ENCODE peak calls at places on chromosomes 16 and 17, in five cellular contexts. C is K562, Q is upper lobe of left lung, A is HepG2, V is GM12878. M is an unnamed sample.
A peak's percentile ranks its signal among the peaks of the same experiment; 100 is the strongest.

GRCh38 chr17:81090361-81091133 is 55.6 kb downstream of the BAIAP2 start:
- ATAC-seq in C (peak; percentile 89), A (no peak), V (peak; percentile 14), Q (peak; percentile 73), M (peak; percentile 66)

GRCh38 chr17:50079334-50080095 is 15.6 kb upstream of the PDK2 start:
- ATAC-seq in Q (peak; percentile 25), C (peak; percentile 92), V (peak; percentile 77), A (peak; percentile 92), M (peak; percentile 56)

GRCh38 chr17:18205861-18206260 is 19.6 kb upstream of the LLGL1 start:
- ATAC-seq in A (no peak), C (no peak), Q (no peak), V (no peak), M (no peak)

GRCh38 chr17:34222732-34223486 is 32.2 kb upstream of the CCL2 start:
- ATAC-seq in Q (peak; percentile 47), A (no peak), C (no peak), V (no peak), M (peak; percentile 75)

GRCh38 chr17:73548620-73549311 is 95.5 kb downstream of the SDK2 start:
- ATAC-seq in A (no peak), C (no peak), V (no peak), Q (no peak), M (no peak)

GRCh38 chr16:4316732-4317461 is 1.0 kb downstream of the GLIS2 start:
- ATAC-seq in C (no peak), A (peak; percentile 21), Q (peak; percentile 20), V (no peak), M (peak; percentile 6)

GRCh38 chr16:67936124-67936875 is at the start of gene PSMB10:
- ATAC-seq in C (peak; percentile 15), V (peak; percentile 45), Q (peak; percentile 82), A (peak; percentile 10), M (peak; percentile 11)

GRCh38 chr17:36592316-36592710 is 634 bp downstream of the DHRS11 start:
- ATAC-seq in C (peak; percentile 7), V (peak; percentile 47), Q (peak; percentile 18), A (peak; percentile 57), M (no peak)

GRCh38 chr16:50196736-50197135 is 43.6 kb downstream of the TENT4B start:
- ATAC-seq in C (no peak), Q (no peak), V (peak; percentile 46), A (no peak), M (no peak)

GRCh38 chr16:48444574-48444973 is 59.4 kb upstream of the SIAH1 start:
- ATAC-seq in Q (peak; percentile 85), A (no peak), V (no peak), C (no peak), M (peak; percentile 80)

GRCh38 chr17:55726440-55726839 is 3.8 kb upstream of the TMEM100 start:
- ATAC-seq in V (no peak), C (no peak), A (no peak), Q (peak; percentile 67), M (peak; percentile 42)

GRCh38 chr16:31876955-31877828 is 3.6 kb downstream of the ZNF267 start:
- ATAC-seq in V (peak; percentile 62), C (no peak), A (peak; percentile 28), Q (peak; percentile 59), M (no peak)

GRCh38 chr16:52873997-52874500 is 178.6 kb downstream of the CHD9NB start:
- ATAC-seq in A (no peak), C (no peak), V (no peak), Q (no peak), M (no peak)

GRCh38 chr16:52872706-52873105 is 180.0 kb downstream of the CHD9NB start:
- ATAC-seq in C (no peak), Q (no peak), A (no peak), V (no peak), M (no peak)

GRCh38 chr16:52871481-52871880 is 181.2 kb downstream of the CHD9NB start:
- ATAC-seq in A (no peak), V (no peak), C (no peak), Q (no peak), M (no peak)

GRCh38 chr16:52869243-52869642 is 183.5 kb downstream of the CHD9NB start:
- ATAC-seq in C (no peak), V (no peak), Q (no peak), A (no peak), M (no peak)
- H3K4me3 ChIP-seq in C (no peak overlapping the region), V (no peak overlapping the region), Q (no peak overlapping the region), A (no peak overlapping the region), M (no peak overlapping the region)

GRCh38 chr16:86499889-86500707 is 10.2 kb upstream of the FOXF1 start:
- ATAC-seq in Q (no peak), A (no peak), C (no peak), V (no peak), M (no peak)
- H3K27me3 ChIP-seq in Q (no peaks in the 10 kb centered on the region), A (peaks cover 91% of the 10 kb centered on the region), C (peaks cover 79% of the 10 kb centered on the region), V (peaks cover 24% of the 10 kb centered on the region), M (peaks cover 71% of the 10 kb centered on the region)

DNA sequence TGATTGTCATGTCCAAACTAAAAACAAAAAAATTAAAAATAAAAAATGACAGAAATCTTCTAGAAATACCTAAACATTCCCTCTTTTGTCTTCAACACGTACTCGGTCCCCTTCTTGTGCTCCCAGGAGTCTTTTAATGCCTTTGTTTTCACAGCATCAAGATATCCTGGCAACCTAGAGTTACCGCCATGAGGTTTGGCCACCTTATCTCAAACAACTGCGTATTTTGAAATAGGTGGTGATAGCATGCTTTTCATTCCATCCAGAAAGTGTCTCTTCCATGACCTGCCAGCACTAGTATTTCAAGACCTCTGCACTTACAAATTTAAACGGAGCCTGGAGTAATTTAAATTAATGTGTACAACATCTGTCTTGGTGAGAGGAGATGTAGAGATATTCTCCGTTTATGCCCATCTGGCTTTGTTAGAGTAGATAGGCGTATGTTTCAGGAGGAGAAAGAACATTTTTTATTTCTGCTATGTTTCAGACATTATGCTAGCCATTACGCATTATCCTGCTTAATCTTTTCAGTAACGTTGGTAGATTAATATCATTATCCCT is 42.0 kb downstream of the RBFOX1 start:
- ATAC-seq in C (no peak), Q (no peak), A (no peak), V (no peak), M (no peak)
- TF ChIP-seq EP300 in C (no peak), Q (no peak), A (no peak), V (no peak), M (no peak)

GRCh38 chr16:30700971-30701370 is 2.0 kb downstream of the SRCAP start:
- ATAC-seq in A (no peak), Q (no peak), V (no peak), C (no peak), M (no peak)
- H3K4me3 ChIP-seq in A (no peak overlapping the region), Q (no peak overlapping the region), V (no peak overlapping the region), C (peak overlapping the region; percentile 82), M (no peak overlapping the region)

DNA sequence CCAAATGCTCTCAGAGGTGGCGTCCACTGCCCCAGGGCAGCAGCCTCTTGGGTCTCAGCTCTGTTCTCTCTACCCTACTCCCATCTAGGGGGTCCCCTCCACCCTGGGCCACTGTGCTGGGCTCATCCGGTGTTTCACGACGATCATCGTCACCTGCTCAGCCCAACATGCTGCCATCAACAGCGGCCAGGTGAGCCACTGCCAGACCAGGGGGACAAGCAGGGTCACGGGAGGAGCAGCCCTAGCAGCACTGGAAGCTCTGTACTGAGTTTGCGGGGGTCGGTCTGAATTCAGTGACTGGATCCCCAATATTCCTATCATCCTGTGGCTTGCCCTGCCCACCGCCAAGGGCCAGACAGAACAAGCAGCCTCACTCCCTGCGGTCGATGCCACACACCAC is 16.0 kb downstream of the ALOX12B start:
- ATAC-seq in Q (no peak), C (no peak), V (no peak), A (no peak), M (no peak)
- H3K27me3 ChIP-seq in Q (peaks cover 21% of the 10 kb centered on the region), C (peaks cover 25% of the 10 kb centered on the region), V (peaks cover 20% of the 10 kb centered on the region), A (peaks cover 76% of the 10 kb centered on the region), M (peaks cover 64% of the 10 kb centered on the region)

GRCh38 chr17:71441098-71441497 is 679.7 kb upstream of the SOX9 start:
- ATAC-seq in V (no peak), Q (no peak), C (no peak), A (no peak), M (no peak)

GRCh38 chr17:71437176-71437575 is 683.6 kb upstream of the SOX9 start:
- ATAC-seq in A (no peak), C (no peak), V (no peak), Q (no peak), M (no peak)

GRCh38 chr17:71436479-71436878 is 684.3 kb upstream of the SOX9 start:
- ATAC-seq in C (no peak), Q (no peak), V (no peak), A (no peak), M (no peak)

GRCh38 chr17:71440513-71440912 is 680.3 kb upstream of the SOX9 start:
- ATAC-seq in C (no peak), Q (no peak), V (no peak), A (no peak), M (no peak)

DNA sequence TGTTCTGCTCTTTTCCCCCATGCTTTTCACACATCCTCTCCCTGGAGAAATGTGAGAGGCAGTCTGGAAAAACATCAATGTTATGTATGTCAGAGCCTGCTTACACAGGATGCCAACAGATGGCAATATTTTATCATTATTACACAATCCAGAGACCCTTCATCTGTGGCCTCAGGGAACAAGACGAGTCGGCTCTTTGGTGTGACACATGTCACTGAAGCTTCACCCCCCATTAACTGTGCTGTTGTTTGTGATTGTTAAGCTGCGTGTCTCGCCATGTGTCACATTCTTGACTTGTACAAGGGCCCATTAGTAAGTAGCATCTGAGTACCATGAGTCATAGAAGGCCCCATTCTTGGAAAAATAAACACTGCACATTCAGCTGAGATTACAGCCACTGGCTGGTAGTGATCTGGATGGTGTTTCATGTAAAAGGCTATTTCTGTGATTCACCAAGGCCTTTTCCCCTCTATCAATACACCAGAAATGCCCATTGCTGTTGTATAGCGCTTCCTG is 682.1 kb upstream of the SOX9 start:
- ATAC-seq in V (no peak), A (no peak), C (no peak), Q (peak; percentile 29), M (no peak)
- TF ChIP-seq EP300 in V (no peak), A (no peak), C (no peak), Q (no peak), M (no peak)

GRCh38 chr17:3004925-3005324 is 58.5 kb downstream of the OR1D5 start:
- ATAC-seq in C (no peak), A (no peak), Q (no peak), V (no peak), M (no peak)
- H3K4me3 ChIP-seq in C (no peak overlapping the region), A (no peak overlapping the region), Q (no peak overlapping the region), V (peak overlapping the region; percentile 40), M (peak overlapping the region; percentile 41)

M was measured in gastroesophageal sphincter.